ENCODE peak calls at places on chromosomes 11 and 22, in eight cellular contexts. P, F, V, X, J, H, I and A are unnamed samples.

GRCh38 chr22:17910561-17911311 is 113.6 kb downstream of the MICAL3 start:
- DNase-seq in P (peak), F (no peak), V (peak), X (peak), J (peak), H (peak), I (peak), A (no peak)

GRCh38 chr22:20032407-20032991 is 11.6 kb downstream of the TANGO2 start:
- DNase-seq in P (no peak), F (no peak), V (no peak), X (no peak), J (no peak), H (no peak), I (no peak), A (no peak)

GRCh38 chr11:76709259-76709658 is 38.7 kb upstream of the LRRC32 start:
- DNase-seq in P (no peak), F (no peak), V (no peak), X (no peak), J (no peak), H (no peak), I (no peak), A (no peak)

GRCh38 chr11:61959678-61960077 is 7.8 kb downstream of the FTH1 start:
- DNase-seq in P (peak), F (peak), V (no peak), X (no peak), J (no peak), H (no peak), I (no peak), A (no peak)

GRCh38 chr11:2312232-2313042 is 10.6 kb downstream of the TSPAN32 start:
- DNase-seq in P (no peak), F (peak), V (peak), X (no peak), J (no peak), H (no peak), I (peak), A (peak)

GRCh38 chr11:10450451-10451398 is 4.3 kb upstream of the AMPD3 start:
- DNase-seq in P (peak), F (no peak), V (no peak), X (no peak), J (no peak), H (peak), I (no peak), A (peak)

GRCh38 chr11:32071811-32072210 is 19.1 kb upstream of the RCN1 start:
- DNase-seq in P (no peak), F (no peak), V (no peak), X (peak), J (no peak), H (no peak), I (no peak), A (no peak)

GRCh38 chr11:17581732-17582053 is 34.6 kb downstream of the OTOG start:
- DNase-seq in P (peak), F (peak), V (no peak), X (no peak), J (no peak), H (no peak), I (no peak), A (no peak)

GRCh38 chr11:85438328-85438727 is 188.8 kb downstream of the DLG2 start:
- DNase-seq in P (no peak), F (no peak), V (no peak), X (no peak), J (no peak), H (no peak), I (no peak), A (no peak)

GRCh38 chr22:32202539-32203180 is 2.2 kb downstream of the RFPL2 start:
- DNase-seq in P (peak), F (peak), V (no peak), X (peak), J (no peak), H (peak), I (no peak), A (peak)

GRCh38 chr11:115244314-115244713 is 259.9 kb downstream of the CADM1 start:
- DNase-seq in P (no peak), F (no peak), V (no peak), X (no peak), J (no peak), H (no peak), I (no peak), A (no peak)

GRCh38 chr22:41857160-41857859 is 24.4 kb downstream of the SREBF2 start:
- DNase-seq in P (peak), F (no peak), V (peak), X (peak), J (no peak), H (peak), I (no peak), A (peak)

GRCh38 chr11:34928268-34928959 is 12.0 kb downstream of the PDHX start:
- DNase-seq in P (no peak), F (no peak), V (no peak), X (no peak), J (no peak), H (no peak), I (no peak), A (no peak)

GRCh38 chr11:110712643-110713468 is 619 bp upstream of the ARHGAP20 start:
- DNase-seq in P (peak), F (no peak), V (peak), X (peak), J (no peak), H (peak), I (peak), A (no peak)

GRCh38 chr11:61694971-61695706 is 14.9 kb downstream of the DAGLA start:
- DNase-seq in P (peak), F (no peak), V (peak), X (no peak), J (no peak), H (peak), I (peak), A (no peak)

GRCh38 chr11:105229257-105229656 is 89.7 kb upstream of the CARD18 start:
- DNase-seq in P (no peak), F (no peak), V (no peak), X (no peak), J (no peak), H (no peak), I (no peak), A (no peak)

GRCh38 chr11:57798905-57799559 is 37.4 kb downstream of the CTNND1 start:
- DNase-seq in P (peak), F (peak), V (peak), X (peak), J (peak), H (peak), I (no peak), A (peak)

GRCh38 chr11:131977231-131977630 is 606.8 kb downstream of the NTM start:
- DNase-seq in P (no peak), F (no peak), V (no peak), X (no peak), J (no peak), H (no peak), I (no peak), A (no peak)

GRCh38 chr11:115470928-115471327 is 33.3 kb downstream of the CADM1 start:
- DNase-seq in P (no peak), F (no peak), V (no peak), X (no peak), J (no peak), H (no peak), I (no peak), A (no peak)

GRCh38 chr11:77101043-77101537 is 1.6 kb upstream of the OMP start:
- DNase-seq in P (no peak), F (no peak), V (no peak), X (peak), J (no peak), H (no peak), I (no peak), A (peak)

GRCh38 chr11:80331694-80332093 is 890.9 kb upstream of the TENM4 start:
- DNase-seq in P (no peak), F (no peak), V (no peak), X (no peak), J (no peak), H (no peak), I (no peak), A (no peak)

GRCh38 chr22:49966041-49966715 is 5.6 kb downstream of the PIM3 start:
- DNase-seq in P (no peak), F (peak), V (peak), X (no peak), J (peak), H (no peak), I (peak), A (no peak)

GRCh38 chr11:32312865-32313403 is 122.4 kb downstream of the WT1 start:
- DNase-seq in P (peak), F (no peak), V (peak), X (peak), J (peak), H (no peak), I (no peak), A (peak)

GRCh38 chr22:50506611-50507420 is 686 bp downstream of the LMF2 start:
- DNase-seq in P (peak), F (no peak), V (no peak), X (no peak), J (peak), H (no peak), I (peak), A (peak)

GRCh38 chr11:67301951-67302516 is 1.3 kb upstream of the SSH3 start:
- DNase-seq in P (peak), F (peak), V (peak), X (no peak), J (no peak), H (peak), I (peak), A (peak)

GRCh38 chr22:27370281-27370680 is 431.3 kb downstream of the MN1 start:
- DNase-seq in P (no peak), F (no peak), V (no peak), X (no peak), J (no peak), H (no peak), I (no peak), A (peak)

GRCh38 chr22:46054878-46055158 is 77.9 kb upstream of the WNT7B start:
- DNase-seq in P (no peak), F (peak), V (no peak), X (no peak), J (peak), H (no peak), I (no peak), A (no peak)

GRCh38 chr11:108601150-108601549 is 7.6 kb upstream of the EXPH5 start:
- DNase-seq in P (no peak), F (no peak), V (no peak), X (no peak), J (no peak), H (no peak), I (no peak), A (no peak)

GRCh38 chr11:2655834-2656622 is 43.8 kb downstream of the KCNQ1OT1 start:
- DNase-seq in P (peak), F (no peak), V (no peak), X (no peak), J (no peak), H (no peak), I (no peak), A (no peak)

GRCh38 chr11:34299284-34299961 is 58.4 kb downstream of the ABTB2 start:
- DNase-seq in P (no peak), F (no peak), V (no peak), X (no peak), J (no peak), H (no peak), I (no peak), A (no peak)

GRCh38 chr11:130092661-130093060 is 23.0 kb downstream of the APLP2 start:
- DNase-seq in P (no peak), F (no peak), V (no peak), X (no peak), J (no peak), H (no peak), I (no peak), A (peak)

GRCh38 chr11:61752117-61752924 is at the start of gene MYRF:
- DNase-seq in P (no peak), F (peak), V (no peak), X (peak), J (peak), H (peak), I (no peak), A (peak)

GRCh38 chr22:34055525-34056200 is 135.4 kb upstream of the LARGE1 start:
- DNase-seq in P (no peak), F (no peak), V (no peak), X (no peak), J (no peak), H (no peak), I (no peak), A (peak)

GRCh38 chr22:50276143-50276542 is 6.0 kb upstream of the MAPK11 start:
- DNase-seq in P (peak), F (no peak), V (no peak), X (peak), J (peak), H (peak), I (peak), A (peak)

GRCh38 chr11:65084598-65085375 is 765 bp downstream of the ZFPL1 start:
- DNase-seq in P (no peak), F (no peak), V (no peak), X (no peak), J (no peak), H (no peak), I (no peak), A (no peak)

GRCh38 chr11:65083134-65083833 is 556 bp downstream of the CDCA5 start:
- DNase-seq in P (no peak), F (no peak), V (no peak), X (no peak), J (no peak), H (no peak), I (no peak), A (no peak)

GRCh38 chr11:65086809-65087208 is 2.8 kb downstream of the ZFPL1 start:
- DNase-seq in P (no peak), F (no peak), V (no peak), X (no peak), J (no peak), H (no peak), I (no peak), A (no peak)

GRCh38 chr11:65087216-65087615 is 3.2 kb downstream of the ZFPL1 start:
- DNase-seq in P (no peak), F (no peak), V (no peak), X (no peak), J (peak), H (no peak), I (peak), A (no peak)

DNA sequence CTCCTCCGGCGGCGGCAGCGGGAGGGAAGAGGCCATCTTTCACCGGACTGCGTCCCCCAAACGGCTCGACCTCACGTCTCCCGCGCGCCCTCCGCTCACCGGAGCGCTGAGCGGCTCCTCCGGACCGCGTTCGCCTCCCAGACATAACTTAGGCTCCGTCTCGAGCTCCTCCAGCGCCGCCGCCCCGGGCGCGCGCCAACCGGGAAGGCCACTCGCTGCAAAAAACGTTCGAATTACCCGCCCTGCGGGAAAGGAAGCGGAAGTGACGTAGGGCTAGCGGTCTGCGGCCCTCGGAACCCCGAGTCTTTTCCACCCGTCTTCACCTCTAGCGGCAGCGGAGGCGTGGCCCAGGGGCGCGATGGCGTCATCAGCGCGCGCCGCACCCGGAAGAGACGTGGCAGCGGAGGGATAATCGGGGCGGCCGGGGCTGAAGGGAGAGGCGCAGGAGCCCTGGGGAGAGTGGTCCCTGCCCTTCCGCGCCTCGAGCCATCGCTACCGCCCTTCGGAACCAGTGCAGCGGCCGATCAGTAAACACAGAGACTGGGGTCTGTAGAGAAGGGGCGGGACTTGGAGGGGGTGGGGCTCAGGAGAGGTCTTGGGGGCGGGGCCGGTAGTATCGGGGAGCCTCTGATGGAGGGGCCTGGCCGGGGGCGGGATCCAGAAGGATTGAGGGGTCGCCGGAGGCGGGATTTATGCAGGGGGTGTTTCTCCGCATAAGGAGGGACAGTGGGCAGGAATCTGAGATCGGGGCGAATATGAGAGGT is at the start of the genes CDCA5 and ZFPL1:
- DNase-seq in P (peak), F (peak), V (peak), X (peak), J (peak), H (peak), I (peak), A (peak)
- TF ChIP-seq POLR2A in P (peak), F (peak), V (no peak), X (no peak), J (peak), H (peak), I (no peak), A (peak)

GRCh38 chr11:64855596-64856304 is 11.3 kb upstream of the CDC42BPG start:
- DNase-seq in P (no peak), F (no peak), V (no peak), X (no peak), J (no peak), H (no peak), I (no peak), A (no peak)
- H3K4me3 ChIP-seq in P (no peak), F (no peak), V (no peak), X (no peak), J (no peak), H (no peak), I (no peak), A (no peak)

DNA sequence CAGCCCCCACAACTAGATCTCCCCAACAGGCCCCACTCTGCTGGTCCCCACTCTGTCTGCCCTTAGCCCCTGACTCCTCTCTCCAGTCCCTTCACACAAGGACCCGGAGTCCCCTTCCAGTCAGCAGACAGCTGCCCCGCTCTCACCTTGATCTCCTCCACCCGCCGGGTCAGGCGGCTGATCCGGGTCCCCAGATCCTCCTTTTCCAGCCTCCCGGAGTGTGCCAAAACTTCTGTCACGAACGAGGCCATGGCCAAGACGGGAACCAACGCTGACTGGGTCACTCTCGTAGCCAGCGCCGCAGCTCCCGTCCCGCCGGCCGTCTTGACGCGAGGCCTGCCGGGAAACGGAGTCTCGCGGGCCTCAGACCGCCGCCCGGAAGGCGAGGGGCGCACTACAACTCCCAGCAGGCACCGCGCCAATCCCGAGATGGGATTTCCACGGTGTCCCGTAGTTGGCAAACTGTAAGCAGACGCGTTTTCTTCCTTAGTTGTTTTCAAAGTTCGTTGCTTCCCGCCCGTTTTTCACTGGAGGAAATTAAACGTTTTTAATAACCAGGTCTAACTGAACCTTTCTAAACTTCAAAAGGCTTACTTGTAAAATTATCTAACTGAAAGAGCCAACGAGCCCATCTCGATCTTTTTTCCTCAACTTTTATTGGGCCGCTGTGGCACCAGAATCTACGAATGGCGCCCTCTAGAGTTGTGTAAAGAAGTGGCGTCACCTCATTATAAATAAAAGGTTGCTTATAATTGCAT is at the start of gene ZW10:
- DNase-seq in P (peak), F (peak), V (peak), X (peak), J (peak), H (peak), I (peak), A (peak)
- TF ChIP-seq POLR2A in P (peak), F (no peak), V (peak), X (peak), J (no peak), H (peak), I (peak), A (peak)

DNA sequence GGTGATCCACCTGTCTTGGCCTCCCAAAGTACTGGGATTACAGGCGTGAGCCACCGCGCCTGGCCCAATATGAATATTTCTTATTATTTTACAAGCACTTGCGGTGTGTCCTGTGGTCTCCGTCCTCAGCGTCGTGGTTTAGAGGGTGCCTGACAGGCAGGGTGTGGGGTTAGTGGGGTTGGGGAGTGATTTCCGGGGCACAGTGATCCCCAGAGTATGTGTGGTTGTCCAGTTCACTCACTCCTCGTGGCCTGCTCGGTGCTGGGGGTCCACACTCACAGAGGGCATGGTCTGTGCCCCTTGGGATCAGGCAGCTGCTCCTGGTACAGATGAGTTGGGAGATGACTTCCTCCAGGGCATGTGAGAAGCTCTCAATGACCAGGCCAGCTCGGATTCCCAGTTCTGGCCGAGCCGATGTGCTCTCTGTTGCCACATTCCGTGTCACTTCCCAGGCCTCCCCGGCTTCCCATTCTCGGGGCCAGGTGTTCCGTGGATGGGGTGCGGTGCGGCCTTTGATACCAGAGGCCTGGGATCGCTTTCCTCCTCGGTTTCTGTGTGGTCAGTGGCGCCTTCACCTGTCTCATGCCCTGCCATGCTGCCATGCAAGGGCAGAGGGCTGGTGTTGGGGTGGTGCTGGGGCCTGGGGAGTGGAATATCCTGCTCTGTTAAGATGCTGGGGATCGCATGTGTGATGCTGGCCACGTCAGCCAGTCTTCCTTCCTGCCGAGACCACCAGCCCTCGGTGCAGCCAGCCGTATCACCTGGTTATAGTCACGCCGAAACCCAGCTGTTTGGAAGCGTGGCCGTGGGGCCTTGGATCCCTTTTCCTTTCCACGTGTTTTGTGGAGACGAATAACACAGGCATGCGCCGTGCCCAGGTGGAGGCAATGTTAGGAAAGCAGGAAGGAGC is 39.6 kb downstream of the PARVB start:
- DNase-seq in P (no peak), F (no peak), V (no peak), X (no peak), J (no peak), H (no peak), I (no peak), A (peak)
- H3K4me3 ChIP-seq in P (no peak), F (no peak), V (no peak), X (no peak), J (no peak), H (no peak), I (no peak), A (no peak)

GRCh38 chr11:64996710-64997380 is at the start of gene BATF2:
- DNase-seq in P (peak), F (peak), V (peak), X (peak), J (peak), H (peak), I (peak), A (peak)
- TF ChIP-seq POLR2A in P (peak), F (no peak), V (no peak), X (no peak), J (no peak), H (peak), I (no peak), A (no peak)

DNA sequence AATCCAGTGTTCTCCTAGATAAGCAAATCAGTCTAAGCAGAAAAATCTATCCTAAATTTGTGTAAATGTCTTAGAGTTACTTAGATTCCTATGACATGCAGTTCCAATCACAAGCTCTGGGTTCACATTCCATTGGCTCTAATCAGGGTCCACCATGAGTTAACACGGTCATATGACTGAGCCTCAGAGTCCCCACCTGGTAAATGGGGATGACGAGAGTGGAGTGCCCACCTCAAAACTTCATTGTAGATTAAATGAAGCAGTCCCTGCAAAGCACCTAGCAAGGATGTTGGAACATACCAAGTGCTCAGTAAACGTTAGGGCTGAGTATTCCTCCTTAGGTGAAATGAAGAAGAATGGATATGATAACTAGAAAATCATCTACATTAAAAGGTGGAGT is 3.1 kb downstream of the ETS1 start:
- DNase-seq in P (no peak), F (no peak), V (no peak), X (no peak), J (no peak), H (no peak), I (no peak), A (no peak)
- H3K4me3 ChIP-seq in P (no peak), F (no peak), V (no peak), X (no peak), J (no peak), H (no peak), I (no peak), A (no peak)

GRCh38 chr11:809287-810039 is at the start of gene RPLP2:
- DNase-seq in P (peak), F (peak), V (peak), X (peak), J (peak), H (peak), I (peak), A (peak)
- TF ChIP-seq POLR2A in P (peak), F (peak), V (peak), X (peak), J (peak), H (peak), I (peak), A (peak)